ENCODE peak calls at places on chromosomes 6 and 20, in ten cellular contexts. M is HFFc6; U is PC-9; F is LNCaP clone FGC; C is HEK293T; A is left cardiac atrium; X is naive thymus-derived CD8-positive, alpha-beta T cell; Z is MM.1S; N is stimulated activated CD8-positive, alpha-beta memory T cell treated with anti-CD3 and anti-CD28 coated beads, Interleukin-4, amount 100 ng/mL, for 48 hours; W is T-helper 2 cell. Q is an unnamed sample.

GRCh38 chr20:51767867-51768758 is at the start of gene ATP9A:
- DNase-seq in F (no peak), Z (no peak), X (no peak), A (peak; percentile 60), N (peak; percentile 24), W (no peak), U (no peak), M (no peak), C (peak; percentile 32), Q (peak; percentile 37)

GRCh38 chr6:56259682-56260081 is 12.3 kb upstream of the COL21A1 start:
- DNase-seq in N (no peak), C (no peak), W (no peak), A (no peak), U (no peak), M (no peak), F (peak; percentile 14), Z (no peak), X (no peak), Q (no peak)

GRCh38 chr20:18090477-18090876 is 32.8 kb upstream of the OVOL2 start:
- DNase-seq in U (no peak), Z (no peak), M (no peak), X (no peak), A (no peak), N (no peak), C (no peak), F (no peak), W (no peak), Q (no peak)

GRCh38 chr6:41967312-41968287 is 26.0 kb upstream of the CCND3 start:
- DNase-seq in A (no peak), Z (no peak), N (peak; percentile 22), F (no peak), W (no peak), M (peak; percentile 47), U (peak; percentile 87), X (no peak), C (no peak), Q (no peak)

GRCh38 chr20:63124092-63124781 is 91.7 kb downstream of the YTHDF1 start:
- DNase-seq in W (no peak), X (peak; percentile 30), M (peak; percentile 44), C (no peak), F (no peak), N (no peak), A (peak; percentile 17), Z (no peak), U (no peak), Q (no peak)

GRCh38 chr6:99905209-99906106 is 88.6 kb downstream of the MCHR2 start:
- DNase-seq in F (peak; percentile 45), M (peak; percentile 62), Z (peak; percentile 61), X (no peak), W (peak; percentile 34), U (peak; percentile 44), A (no peak), C (peak; percentile 63), N (no peak), Q (no peak)

GRCh38 chr6:41157323-41157722 is 3.2 kb upstream of the TREML1 start:
- DNase-seq in N (no peak), A (no peak), Z (no peak), F (no peak), C (no peak), U (no peak), M (no peak), W (no peak), X (no peak), Q (no peak)

GRCh38 chr6:148578837-148579236 is 168.0 kb upstream of the UST start:
- DNase-seq in X (no peak), N (no peak), U (no peak), M (no peak), F (no peak), W (no peak), Z (no peak), A (no peak), C (no peak), Q (no peak)

Q was measured in uterus.